ENCODE peak calls at places on chromosomes 6 and 20, in eight cellular contexts. A is suprapubic skin, Q is spleen, P is prostate gland, M is sigmoid colon, E is A549, I is heart left ventricle, Z is HCT116. J is an unnamed sample.
A peak's percentile ranks its signal among the peaks of the same experiment; 100 is the strongest.

GRCh38 chr6:139277161-139277560 is 14.6 kb downstream of the TXLNB start:
- DNase-seq in P (no peak), Z (no peak), M (no peak), I (peak; percentile 44), A (no peak), Q (no peak), E (no peak), J (no peak)

GRCh38 chr6:129050086-129050485 is 167.1 kb downstream of the LAMA2 start:
- DNase-seq in Q (no peak), E (no peak), P (no peak), I (no peak), Z (no peak), M (no peak), A (no peak), J (no peak)

GRCh38 chr20:32017711-32018251 is 7.5 kb downstream of the CCM2L start:
- DNase-seq in I (no peak), Q (peak; percentile 79), Z (peak; percentile 79), A (no peak), E (peak; percentile 46), P (peak; percentile 60), M (no peak), J (no peak)

GRCh38 chr6:123562677-123563076 is 74.1 kb downstream of the TRDN start:
- DNase-seq in Z (no peak), P (no peak), A (no peak), I (no peak), E (no peak), Q (no peak), M (no peak), J (no peak)

GRCh38 chr6:83138118-83138722 is 54.8 kb downstream of the PGM3 start:
- DNase-seq in P (no peak), Q (no peak), M (no peak), I (no peak), A (no peak), Z (no peak), E (no peak), J (no peak)

GRCh38 chr20:35463455-35464300 is 8.3 kb downstream of the CEP250 start:
- DNase-seq in I (peak; percentile 40), Q (no peak), Z (peak; percentile 40), E (peak; percentile 74), M (no peak), P (peak; percentile 61), A (no peak), J (peak; percentile 54)

GRCh38 chr6:162271922-162272321 is 455.6 kb downstream of the PRKN start:
- DNase-seq in I (no peak), M (no peak), Z (no peak), P (no peak), Q (no peak), A (no peak), E (no peak), J (no peak)

GRCh38 chr6:55293116-55293515 is 34.2 kb upstream of the GFRAL start:
- DNase-seq in A (no peak), I (no peak), M (no peak), P (no peak), E (no peak), Q (no peak), Z (peak; percentile 18), J (no peak)

GRCh38 chr6:11535801-11536230 is 1.7 kb upstream of the TMEM170B start:
- DNase-seq in A (no peak), I (no peak), E (no peak), Q (no peak), P (no peak), Z (no peak), M (no peak), J (no peak)

GRCh38 chr20:37498066-37498702 is 22.9 kb upstream of the NNAT start:
- DNase-seq in E (no peak), M (no peak), I (no peak), P (no peak), Z (no peak), Q (no peak), A (no peak), J (no peak)

GRCh38 chr6:96948631-96949030 is 24.1 kb downstream of the KLHL32 start:
- DNase-seq in I (no peak), Z (no peak), A (no peak), P (no peak), M (no peak), E (no peak), Q (no peak), J (no peak)

GRCh38 chr20:47389867-47390347 is 33.4 kb upstream of the ZMYND8 start:
- DNase-seq in M (no peak), I (no peak), P (no peak), A (no peak), Z (no peak), Q (no peak), E (peak; percentile 62), J (no peak)

GRCh38 chr6:25950297-25950696 is 12.3 kb upstream of the TRIM38 start:
- DNase-seq in M (no peak), I (no peak), E (no peak), Z (no peak), P (no peak), A (no peak), Q (no peak), J (no peak)

GRCh38 chr6:37517411-37517812 is 17.7 kb upstream of the CCDC167 start:
- DNase-seq in A (no peak), E (no peak), Z (no peak), I (no peak), Q (peak; percentile 80), P (no peak), M (no peak), J (no peak)

GRCh38 chr20:1900321-1900791 is 5.1 kb downstream of the SIRPA start:
- DNase-seq in A (no peak), P (no peak), Q (no peak), I (peak; percentile 61), Z (peak; percentile 68), E (peak; percentile 98), M (peak; percentile 89), J (peak; percentile 50)

GRCh38 chr6:16850332-16851022 is 89.2 kb upstream of the ATXN1 start:
- DNase-seq in Z (no peak), M (no peak), I (no peak), E (no peak), P (no peak), Q (no peak), A (no peak), J (no peak)

GRCh38 chr20:17571153-17571527 is 1.3 kb downstream of the DSTN start:
- DNase-seq in A (no peak), P (no peak), I (no peak), E (no peak), M (no peak), Q (no peak), Z (no peak), J (no peak)

GRCh38 chr6:135144678-135145508 is 36.2 kb upstream of the MYB start:
- DNase-seq in E (no peak), Z (peak; percentile 12), P (peak; percentile 11), Q (no peak), M (no peak), A (no peak), I (no peak), J (no peak)

GRCh38 chr6:34366639-34366921 is 25.9 kb downstream of the NUDT3 start:
- DNase-seq in Z (no peak), E (no peak), I (no peak), M (no peak), P (no peak), Q (no peak), A (no peak), J (no peak)

GRCh38 chr6:21604081-21604480 is 10.5 kb downstream of the SOX4 start:
- DNase-seq in I (no peak), E (no peak), P (no peak), Q (no peak), M (no peak), Z (no peak), A (no peak), J (no peak)

GRCh38 chr6:155126727-155127439 is 131.8 kb downstream of the TIAM2 start:
- DNase-seq in Z (peak; percentile 93), P (no peak), A (no peak), Q (no peak), M (no peak), E (peak; percentile 77), I (no peak), J (no peak)

GRCh38 chr20:45339084-45339483 is 9.1 kb downstream of the SDC4 start:
- DNase-seq in P (no peak), Q (no peak), A (no peak), E (no peak), M (no peak), Z (no peak), I (no peak), J (no peak)
- TF ChIP-seq POLR2A in P (no peak), Q (no peak), A (no peak), E (no peak), M (no peak), Z (no peak), I (no peak), J (no peak)

DNA sequence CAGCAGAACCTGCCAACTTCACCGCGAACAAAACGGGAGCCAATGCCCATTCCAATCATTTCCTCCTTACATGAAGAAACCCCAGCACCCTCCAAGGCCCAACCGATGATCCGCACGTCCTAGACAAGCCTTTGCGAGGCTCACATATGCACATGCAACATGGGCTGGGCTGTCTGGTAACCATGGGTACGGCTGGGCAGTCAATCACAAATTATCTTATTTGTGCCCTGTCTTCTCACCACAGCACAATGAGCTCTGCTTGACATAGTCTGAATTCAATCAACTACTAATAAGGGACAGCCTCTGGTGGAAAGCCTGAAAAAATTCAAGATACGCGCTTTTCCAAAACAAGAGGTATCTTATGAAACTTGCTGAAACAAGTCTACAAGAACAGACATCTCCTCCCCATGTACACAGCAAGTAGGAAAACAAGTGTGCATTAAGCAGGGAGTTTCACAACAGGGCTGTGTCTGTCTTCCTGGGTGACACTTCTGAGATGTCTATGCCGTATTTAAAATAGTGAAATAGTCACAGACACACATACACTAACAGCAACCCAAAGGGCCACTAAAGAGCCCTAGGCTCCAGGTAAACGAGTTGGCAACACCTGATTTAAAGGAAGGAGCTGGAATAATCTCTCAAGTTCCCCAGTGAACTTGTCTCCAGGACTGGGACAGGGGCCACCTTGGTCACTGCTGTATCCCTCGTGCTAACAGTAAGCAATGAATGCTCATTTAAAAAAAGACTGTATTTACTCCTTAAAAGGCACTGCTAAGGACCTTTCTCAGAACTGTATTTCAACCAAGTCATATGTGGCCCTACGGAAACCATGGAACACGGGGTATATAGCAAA is 1.5 kb downstream of the DIDO1 start:
- DNase-seq in M (no peak), P (peak; percentile 42), Z (no peak), I (no peak), Q (no peak), E (no peak), A (no peak), J (no peak)
- TF ChIP-seq POLR2A in M (no peak), P (peak; percentile 35), Z (no peak), I (no peak), Q (no peak), E (no peak), A (no peak), J (no peak)

GRCh38 chr20:50192364-50193168 is 1.9 kb downstream of the CEBPB start:
- DNase-seq in M (peak; percentile 96), A (peak; percentile 91), P (peak; percentile 90), Z (peak; percentile 65), I (peak; percentile 87), Q (peak; percentile 93), E (peak; percentile 87), J (peak; percentile 92)
- TF ChIP-seq POLR2A in M (peak; percentile 57), A (no peak), P (peak; percentile 52), Z (no peak), I (no peak), Q (no peak), E (no peak), J (peak; percentile 21)

DNA sequence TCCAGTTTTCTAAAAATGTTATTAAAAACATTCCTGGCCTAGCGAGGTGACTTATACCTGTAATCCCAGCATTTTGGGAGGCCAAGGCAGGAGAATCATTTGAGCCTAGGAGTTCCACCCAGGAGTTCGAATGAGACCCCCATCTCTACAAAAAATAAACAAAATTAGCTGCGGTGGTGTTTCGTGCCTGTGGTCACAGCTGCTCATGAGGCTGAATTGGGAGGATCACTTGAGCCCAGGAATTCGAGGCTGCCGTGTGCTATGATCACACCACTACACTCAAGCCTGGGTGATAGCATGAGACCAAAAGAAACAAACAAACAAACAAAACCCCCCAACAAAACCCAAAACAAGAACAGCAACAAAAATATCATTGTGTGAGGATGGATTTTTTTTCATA is 19.8 kb upstream of the POLR1H start:
- DNase-seq in I (no peak), E (no peak), M (no peak), Q (no peak), P (no peak), Z (no peak), A (no peak), J (no peak)
- TF ChIP-seq POLR2A in I (no peak), E (no peak), M (no peak), Q (no peak), P (no peak), Z (no peak), A (no peak), J (no peak)